ENCODE peak calls at places on chromosomes 12 and 14, in seven cellular contexts. One of them, this sample, is unnamed.

GRCh38 chr12:54596526-54596946 is 8.1 kb upstream of the PPP1R1A start:
- DNase-seq in lung microvascular endothelial cell: peak; percentile 68
- DNase-seq in stimulated activated CD4-positive, alpha-beta T cell treated with anti-CD3 and anti-CD28 coated beads, Interleukin-2, amount 100 ng/mL, for 48 hours: peak; percentile 54
- DNase-seq in sciatic nerve: peak; percentile 87
- DNase-seq in EH: peak; percentile 62
- DNase-seq in HuH-7: peak; percentile 74
- DNase-seq in SIG-M5: no peak
- DNase-seq in this sample: peak; percentile 56

GRCh38 chr12:94207467-94208432 is 59.4 kb downstream of the PLXNC1 start:
- DNase-seq in lung microvascular endothelial cell: no peak
- DNase-seq in stimulated activated CD4-positive, alpha-beta T cell treated with anti-CD3 and anti-CD28 coated beads, Interleukin-2, amount 100 ng/mL, for 48 hours: peak; percentile 21
- DNase-seq in sciatic nerve: no peak
- DNase-seq in EH: no peak
- DNase-seq in HuH-7: no peak
- DNase-seq in SIG-M5: peak; percentile 39
- DNase-seq in this sample: no peak

GRCh38 chr14:91009501-91010152 is 50.8 kb downstream of the RPS6KA5 start:
- DNase-seq in lung microvascular endothelial cell: no peak
- DNase-seq in stimulated activated CD4-positive, alpha-beta T cell treated with anti-CD3 and anti-CD28 coated beads, Interleukin-2, amount 100 ng/mL, for 48 hours: no peak
- DNase-seq in sciatic nerve: no peak
- DNase-seq in EH: no peak
- DNase-seq in HuH-7: no peak
- DNase-seq in SIG-M5: peak; percentile 87
- DNase-seq in this sample: no peak

GRCh38 chr12:131606218-131606899 is 104.5 kb upstream of the SFSWAP start:
- DNase-seq in lung microvascular endothelial cell: no peak
- DNase-seq in stimulated activated CD4-positive, alpha-beta T cell treated with anti-CD3 and anti-CD28 coated beads, Interleukin-2, amount 100 ng/mL, for 48 hours: no peak
- DNase-seq in sciatic nerve: no peak
- DNase-seq in EH: no peak
- DNase-seq in HuH-7: no peak
- DNase-seq in SIG-M5: no peak
- DNase-seq in this sample: no peak

GRCh38 chr12:59850268-59850667 is 254.4 kb downstream of the SLC16A7 start:
- DNase-seq in lung microvascular endothelial cell: no peak
- DNase-seq in stimulated activated CD4-positive, alpha-beta T cell treated with anti-CD3 and anti-CD28 coated beads, Interleukin-2, amount 100 ng/mL, for 48 hours: no peak
- DNase-seq in sciatic nerve: no peak
- DNase-seq in EH: no peak
- DNase-seq in HuH-7: no peak
- DNase-seq in SIG-M5: no peak
- DNase-seq in this sample: no peak

GRCh38 chr12:108519558-108519957 is 4.5 kb downstream of the FICD start:
- DNase-seq in lung microvascular endothelial cell: no peak
- DNase-seq in stimulated activated CD4-positive, alpha-beta T cell treated with anti-CD3 and anti-CD28 coated beads, Interleukin-2, amount 100 ng/mL, for 48 hours: no peak
- DNase-seq in sciatic nerve: no peak
- DNase-seq in EH: no peak
- DNase-seq in HuH-7: peak; percentile 42
- DNase-seq in SIG-M5: no peak
- DNase-seq in this sample: no peak

GRCh38 chr12:95848575-95849388 is 10.0 kb upstream of the SNRPF start:
- DNase-seq in lung microvascular endothelial cell: peak; percentile 73
- DNase-seq in stimulated activated CD4-positive, alpha-beta T cell treated with anti-CD3 and anti-CD28 coated beads, Interleukin-2, amount 100 ng/mL, for 48 hours: no peak
- DNase-seq in sciatic nerve: no peak
- DNase-seq in EH: peak; percentile 56
- DNase-seq in HuH-7: peak; percentile 32
- DNase-seq in SIG-M5: no peak
- DNase-seq in this sample: no peak

GRCh38 chr12:65952737-65953209 is 128.5 kb downstream of the HMGA2 start:
- DNase-seq in lung microvascular endothelial cell: no peak
- DNase-seq in stimulated activated CD4-positive, alpha-beta T cell treated with anti-CD3 and anti-CD28 coated beads, Interleukin-2, amount 100 ng/mL, for 48 hours: no peak
- DNase-seq in sciatic nerve: no peak
- DNase-seq in EH: peak; percentile 68
- DNase-seq in HuH-7: no peak
- DNase-seq in SIG-M5: no peak
- DNase-seq in this sample: no peak

GRCh38 chr12:4871514-4871913 is 38.2 kb upstream of the KCNA1 start:
- DNase-seq in lung microvascular endothelial cell: no peak
- DNase-seq in stimulated activated CD4-positive, alpha-beta T cell treated with anti-CD3 and anti-CD28 coated beads, Interleukin-2, amount 100 ng/mL, for 48 hours: no peak
- DNase-seq in sciatic nerve: no peak
- DNase-seq in EH: no peak
- DNase-seq in HuH-7: no peak
- DNase-seq in SIG-M5: no peak
- DNase-seq in this sample: no peak

GRCh38 chr14:40870252-40870651 is 736.4 kb upstream of the LRFN5 start:
- DNase-seq in lung microvascular endothelial cell: no peak
- DNase-seq in stimulated activated CD4-positive, alpha-beta T cell treated with anti-CD3 and anti-CD28 coated beads, Interleukin-2, amount 100 ng/mL, for 48 hours: no peak
- DNase-seq in sciatic nerve: no peak
- DNase-seq in EH: no peak
- DNase-seq in HuH-7: no peak
- DNase-seq in SIG-M5: no peak
- DNase-seq in this sample: no peak

GRCh38 chr14:72776701-72777255 is 117.1 kb downstream of the DPF3 start:
- DNase-seq in lung microvascular endothelial cell: no peak
- DNase-seq in stimulated activated CD4-positive, alpha-beta T cell treated with anti-CD3 and anti-CD28 coated beads, Interleukin-2, amount 100 ng/mL, for 48 hours: no peak
- DNase-seq in sciatic nerve: no peak
- DNase-seq in EH: no peak
- DNase-seq in HuH-7: peak; percentile 37
- DNase-seq in SIG-M5: no peak
- DNase-seq in this sample: no peak

GRCh38 chr12:3520168-3520567 is 29.2 kb downstream of the PRMT8 start:
- DNase-seq in lung microvascular endothelial cell: peak; percentile 3
- DNase-seq in stimulated activated CD4-positive, alpha-beta T cell treated with anti-CD3 and anti-CD28 coated beads, Interleukin-2, amount 100 ng/mL, for 48 hours: no peak
- DNase-seq in sciatic nerve: no peak
- DNase-seq in EH: no peak
- DNase-seq in HuH-7: no peak
- DNase-seq in SIG-M5: no peak
- DNase-seq in this sample: no peak

GRCh38 chr12:52518574-52519469 is 1.4 kb downstream of the KRT5 start:
- DNase-seq in lung microvascular endothelial cell: no peak
- DNase-seq in stimulated activated CD4-positive, alpha-beta T cell treated with anti-CD3 and anti-CD28 coated beads, Interleukin-2, amount 100 ng/mL, for 48 hours: no peak
- DNase-seq in sciatic nerve: peak; percentile 42
- DNase-seq in EH: no peak
- DNase-seq in HuH-7: no peak
- DNase-seq in SIG-M5: no peak
- DNase-seq in this sample: peak; percentile 6

GRCh38 chr12:67593041-67593870 is 55.3 kb upstream of the DYRK2 start:
- DNase-seq in lung microvascular endothelial cell: no peak
- DNase-seq in stimulated activated CD4-positive, alpha-beta T cell treated with anti-CD3 and anti-CD28 coated beads, Interleukin-2, amount 100 ng/mL, for 48 hours: no peak
- DNase-seq in sciatic nerve: no peak
- DNase-seq in EH: peak; percentile 53
- DNase-seq in HuH-7: no peak
- DNase-seq in SIG-M5: no peak
- DNase-seq in this sample: peak; percentile 31

GRCh38 chr12:25852792-25853191 is 105.7 kb upstream of the RASSF8 start:
- DNase-seq in lung microvascular endothelial cell: no peak
- DNase-seq in stimulated activated CD4-positive, alpha-beta T cell treated with anti-CD3 and anti-CD28 coated beads, Interleukin-2, amount 100 ng/mL, for 48 hours: no peak
- DNase-seq in sciatic nerve: no peak
- DNase-seq in EH: peak; percentile 74
- DNase-seq in HuH-7: no peak
- DNase-seq in SIG-M5: no peak
- DNase-seq in this sample: no peak

GRCh38 chr14:34592623-34593022 is 37.3 kb downstream of the SNX6 start:
- DNase-seq in lung microvascular endothelial cell: no peak
- DNase-seq in stimulated activated CD4-positive, alpha-beta T cell treated with anti-CD3 and anti-CD28 coated beads, Interleukin-2, amount 100 ng/mL, for 48 hours: no peak
- DNase-seq in sciatic nerve: peak; percentile 28
- DNase-seq in EH: no peak
- DNase-seq in HuH-7: no peak
- DNase-seq in SIG-M5: no peak
- DNase-seq in this sample: no peak

GRCh38 chr12:53844989-53845836 is 93.4 kb upstream of the HOXC13 start:
- DNase-seq in lung microvascular endothelial cell: no peak
- DNase-seq in stimulated activated CD4-positive, alpha-beta T cell treated with anti-CD3 and anti-CD28 coated beads, Interleukin-2, amount 100 ng/mL, for 48 hours: no peak
- DNase-seq in sciatic nerve: no peak
- DNase-seq in EH: peak; percentile 86
- DNase-seq in HuH-7: no peak
- DNase-seq in SIG-M5: no peak
- DNase-seq in this sample: no peak

GRCh38 chr12:109678732-109679131 is 34.9 kb upstream of the FAM222A start:
- DNase-seq in lung microvascular endothelial cell: no peak
- DNase-seq in stimulated activated CD4-positive, alpha-beta T cell treated with anti-CD3 and anti-CD28 coated beads, Interleukin-2, amount 100 ng/mL, for 48 hours: no peak
- DNase-seq in sciatic nerve: no peak
- DNase-seq in EH: no peak
- DNase-seq in HuH-7: no peak
- DNase-seq in SIG-M5: no peak
- DNase-seq in this sample: no peak

GRCh38 chr12:106301611-106302321 is 767 bp upstream of the TCP11L2 start:
- DNase-seq in lung microvascular endothelial cell: peak; percentile 56
- DNase-seq in stimulated activated CD4-positive, alpha-beta T cell treated with anti-CD3 and anti-CD28 coated beads, Interleukin-2, amount 100 ng/mL, for 48 hours: no peak
- DNase-seq in sciatic nerve: peak; percentile 69
- DNase-seq in EH: peak; percentile 25
- DNase-seq in HuH-7: peak; percentile 37
- DNase-seq in SIG-M5: no peak
- DNase-seq in this sample: peak; percentile 9

GRCh38 chr12:108838194-108839010 is 19.0 kb downstream of the SSH1 start:
- DNase-seq in lung microvascular endothelial cell: peak; percentile 100
- DNase-seq in stimulated activated CD4-positive, alpha-beta T cell treated with anti-CD3 and anti-CD28 coated beads, Interleukin-2, amount 100 ng/mL, for 48 hours: peak; percentile 62
- DNase-seq in sciatic nerve: peak; percentile 82
- DNase-seq in EH: peak; percentile 100
- DNase-seq in HuH-7: no peak
- DNase-seq in SIG-M5: no peak
- DNase-seq in this sample: no peak

GRCh38 chr12:103583008-103583407 is 4.1 kb upstream of the STAB2 start:
- DNase-seq in lung microvascular endothelial cell: peak; percentile 40
- DNase-seq in stimulated activated CD4-positive, alpha-beta T cell treated with anti-CD3 and anti-CD28 coated beads, Interleukin-2, amount 100 ng/mL, for 48 hours: no peak
- DNase-seq in sciatic nerve: no peak
- DNase-seq in EH: no peak
- DNase-seq in HuH-7: no peak
- DNase-seq in SIG-M5: no peak
- DNase-seq in this sample: no peak

GRCh38 chr12:52147367-52147972 is 44.3 kb downstream of the KRT80 start:
- DNase-seq in lung microvascular endothelial cell: peak; percentile 90
- DNase-seq in stimulated activated CD4-positive, alpha-beta T cell treated with anti-CD3 and anti-CD28 coated beads, Interleukin-2, amount 100 ng/mL, for 48 hours: no peak
- DNase-seq in sciatic nerve: peak; percentile 87
- DNase-seq in EH: peak; percentile 100
- DNase-seq in HuH-7: peak; percentile 68
- DNase-seq in SIG-M5: no peak
- DNase-seq in this sample: no peak

GRCh38 chr12:80195143-80195726 is 95.9 kb downstream of the OTOGL start:
- DNase-seq in lung microvascular endothelial cell: peak; percentile 85
- DNase-seq in stimulated activated CD4-positive, alpha-beta T cell treated with anti-CD3 and anti-CD28 coated beads, Interleukin-2, amount 100 ng/mL, for 48 hours: no peak
- DNase-seq in sciatic nerve: no peak
- DNase-seq in EH: peak; percentile 72
- DNase-seq in HuH-7: peak; percentile 20
- DNase-seq in SIG-M5: no peak
- DNase-seq in this sample: peak; percentile 16

GRCh38 chr12:124236651-124237050 is 58.2 kb upstream of the RFLNA start:
- DNase-seq in lung microvascular endothelial cell: no peak
- DNase-seq in stimulated activated CD4-positive, alpha-beta T cell treated with anti-CD3 and anti-CD28 coated beads, Interleukin-2, amount 100 ng/mL, for 48 hours: no peak
- DNase-seq in sciatic nerve: no peak
- DNase-seq in EH: peak; percentile 94
- DNase-seq in HuH-7: no peak
- DNase-seq in SIG-M5: no peak
- DNase-seq in this sample: no peak

GRCh38 chr12:67426067-67426466 is 156.9 kb downstream of the CAND1 start:
- DNase-seq in lung microvascular endothelial cell: no peak
- DNase-seq in stimulated activated CD4-positive, alpha-beta T cell treated with anti-CD3 and anti-CD28 coated beads, Interleukin-2, amount 100 ng/mL, for 48 hours: no peak
- DNase-seq in sciatic nerve: no peak
- DNase-seq in EH: peak; percentile 85
- DNase-seq in HuH-7: no peak
- DNase-seq in SIG-M5: no peak
- DNase-seq in this sample: no peak

GRCh38 chr12:76890407-76891143 is 11.8 kb upstream of the CSRP2 start:
- DNase-seq in lung microvascular endothelial cell: no peak
- DNase-seq in stimulated activated CD4-positive, alpha-beta T cell treated with anti-CD3 and anti-CD28 coated beads, Interleukin-2, amount 100 ng/mL, for 48 hours: peak; percentile 40
- DNase-seq in sciatic nerve: no peak
- DNase-seq in EH: no peak
- DNase-seq in HuH-7: no peak
- DNase-seq in SIG-M5: no peak
- DNase-seq in this sample: no peak

GRCh38 chr14:73786942-73787759 is 64.5 kb upstream of the PTGR2 start:
- DNase-seq in lung microvascular endothelial cell: peak; percentile 77
- DNase-seq in stimulated activated CD4-positive, alpha-beta T cell treated with anti-CD3 and anti-CD28 coated beads, Interleukin-2, amount 100 ng/mL, for 48 hours: peak; percentile 50
- DNase-seq in sciatic nerve: peak; percentile 85
- DNase-seq in EH: peak; percentile 57
- DNase-seq in HuH-7: no peak
- DNase-seq in SIG-M5: no peak
- DNase-seq in this sample: peak; percentile 54

GRCh38 chr12:29035112-29035511 is 114.0 kb upstream of the FAR2 start:
- DNase-seq in lung microvascular endothelial cell: no peak
- DNase-seq in stimulated activated CD4-positive, alpha-beta T cell treated with anti-CD3 and anti-CD28 coated beads, Interleukin-2, amount 100 ng/mL, for 48 hours: no peak
- DNase-seq in sciatic nerve: no peak
- DNase-seq in EH: no peak
- DNase-seq in HuH-7: no peak
- DNase-seq in SIG-M5: no peak
- DNase-seq in this sample: no peak

GRCh38 chr12:48358937-48359509 is 8.3 kb upstream of the ZNF641 start:
- DNase-seq in lung microvascular endothelial cell: no peak
- DNase-seq in stimulated activated CD4-positive, alpha-beta T cell treated with anti-CD3 and anti-CD28 coated beads, Interleukin-2, amount 100 ng/mL, for 48 hours: no peak
- DNase-seq in sciatic nerve: no peak
- DNase-seq in EH: no peak
- DNase-seq in HuH-7: no peak
- DNase-seq in SIG-M5: no peak
- DNase-seq in this sample: no peak